ENCODE peak calls at places on chromosomes 5 and 9, in five cellular contexts. A, I, O, V and M are unnamed samples.

GRCh38 chr5:14492341-14492964 is 89.1 kb upstream of the OTULINL start:
- ATAC-seq in O (peak), A (peak), I (no peak), V (no peak), M (no peak)

GRCh38 chr5:82151217-82151616 is 126.9 kb downstream of the RPS23 start:
- ATAC-seq in O (no peak), A (no peak), I (no peak), V (no peak), M (no peak)

GRCh38 chr9:37407468-37407867 is 15.0 kb upstream of the GRHPR start:
- ATAC-seq in V (no peak), O (no peak), A (no peak), I (no peak), M (no peak)

GRCh38 chr9:74865177-74865576 is 22.5 kb downstream of the TRPM6 start:
- ATAC-seq in V (no peak), I (no peak), A (no peak), O (no peak), M (no peak)

GRCh38 chr5:16140944-16141343 is 38.6 kb downstream of the MARCHF11 start:
- ATAC-seq in A (no peak), V (no peak), O (no peak), I (no peak), M (no peak)

GRCh38 chr9:112761912-112762651 is 11.5 kb downstream of the SNX30 start:
- ATAC-seq in O (no peak), V (no peak), I (no peak), A (no peak), M (no peak)

GRCh38 chr5:173835662-173836061 is 52.5 kb upstream of the CPEB4 start:
- ATAC-seq in V (no peak), A (peak), O (no peak), I (no peak), M (peak)

GRCh38 chr5:17401509-17402290 is 96.3 kb upstream of the TAF11L2 start:
- ATAC-seq in V (no peak), O (no peak), A (no peak), I (no peak), M (no peak)

GRCh38 chr9:30505311-30505710 is 1879.1 kb upstream of the ACO1 start:
- ATAC-seq in O (no peak), V (no peak), A (no peak), I (no peak), M (no peak)

GRCh38 chr9:8733096-8733954 is 933.7 kb upstream of the DMAC1 start:
- ATAC-seq in O (peak), V (no peak), A (no peak), I (no peak), M (peak)

GRCh38 chr9:93463638-93464248 is 10.4 kb upstream of the FAM120AOS start:
- ATAC-seq in A (no peak), I (no peak), V (no peak), O (no peak), M (no peak)

GRCh38 chr9:4092793-4093709 is 206.8 kb downstream of the GLIS3 start:
- ATAC-seq in A (no peak), V (no peak), I (no peak), O (peak), M (no peak)

GRCh38 chr5:63055421-63055820 is 476.8 kb downstream of the LRRC70 start:
- ATAC-seq in V (no peak), A (no peak), O (peak), I (no peak), M (no peak)

GRCh38 chr5:9361835-9362234 is 184.0 kb downstream of the SEMA5A start:
- ATAC-seq in V (no peak), O (peak), I (peak), A (peak), M (peak)

GRCh38 chr5:17238521-17239041 is 21.1 kb downstream of the BASP1 start:
- ATAC-seq in O (no peak), I (no peak), A (no peak), V (no peak), M (no peak)

GRCh38 chr9:15355669-15356068 is 48.7 kb upstream of the TTC39B start:
- ATAC-seq in O (no peak), V (no peak), A (no peak), I (no peak), M (no peak)

GRCh38 chr9:94839398-94839797 is 112.9 kb downstream of the AOPEP start:
- ATAC-seq in I (no peak), V (peak), O (no peak), A (no peak), M (no peak)

GRCh38 chr5:137842296-137842695 is 25.4 kb upstream of the MYOT start:
- ATAC-seq in I (no peak), V (no peak), O (no peak), A (no peak), M (no peak)

GRCh38 chr5:149667084-149667826 is 62.9 kb upstream of the PPARGC1B start:
- ATAC-seq in V (peak), A (peak), O (peak), I (no peak), M (peak)

GRCh38 chr5:109038209-109038840 is 290.6 kb downstream of the FER start:
- ATAC-seq in A (no peak), V (no peak), I (no peak), O (no peak), M (no peak)

GRCh38 chr5:127856310-127856709 is 153.1 kb downstream of the CCDC192 start:
- ATAC-seq in O (peak), A (no peak), I (no peak), V (no peak), M (no peak)

GRCh38 chr5:112200132-112200531 is 218.9 kb downstream of the EPB41L4A start:
- ATAC-seq in V (no peak), A (no peak), O (no peak), I (no peak), M (no peak)

GRCh38 chr5:128905225-128906110 is 59.8 kb upstream of the SLC27A6 start:
- ATAC-seq in O (peak), V (no peak), I (peak), A (peak), M (peak)

GRCh38 chr9:94623253-94623652 is 16.1 kb downstream of the FBP1 start:
- ATAC-seq in O (peak), V (no peak), I (no peak), A (peak), M (no peak)

GRCh38 chr9:98120476-98120875 is 1.5 kb upstream of the TRIM14 start:
- ATAC-seq in V (no peak), I (no peak), A (no peak), O (peak), M (no peak)